ENCODE peak calls at places on chromosomes 1 and 21, in four cellular contexts. F is K562, P is HepG2, E is WTC11. N is an unnamed sample.

GRCh38 chr1:202571719-202572339 is 138.4 kb downstream of the SYT2 start:
- DNase-seq in P (peak; percentile 26), F (peak; percentile 63), E (peak; percentile 44), N (peak; percentile 63)

GRCh38 chr1:169326644-169327316 is 40.8 kb downstream of the NME7 start:
- DNase-seq in E (no peak), F (no peak), P (no peak), N (no peak)

GRCh38 chr1:23578311-23578996 is 19.2 kb upstream of the ID3 start:
- DNase-seq in F (no peak), E (no peak), P (no peak), N (no peak)

GRCh38 chr1:25253911-25254310 is 6.7 kb upstream of the RSRP1 start:
- DNase-seq in P (no peak), F (no peak), E (no peak), N (no peak)

GRCh38 chr1:60052634-60053033 is 20.9 kb downstream of the C1orf87 start:
- DNase-seq in F (no peak), E (no peak), P (no peak), N (no peak)

GRCh38 chr1:201319631-201320030 is 36.3 kb downstream of the PKP1 start:
- DNase-seq in E (no peak), F (no peak), P (no peak), N (no peak)

GRCh38 chr1:230113605-230114241 is 46.7 kb downstream of the GALNT2 start:
- DNase-seq in P (no peak), F (no peak), E (no peak), N (no peak)

GRCh38 chr1:40352126-40352525 is 21.4 kb upstream of the SMAP2 start:
- DNase-seq in F (no peak), E (no peak), P (no peak), N (no peak)

GRCh38 chr1:181504294-181505115 is 21.2 kb downstream of the CACNA1E start:
- DNase-seq in E (peak; percentile 52), P (peak; percentile 48), F (peak; percentile 65), N (peak; percentile 69)

GRCh38 chr1:215219372-215219771 is 136.8 kb downstream of the KCNK2 start:
- DNase-seq in F (no peak), E (no peak), P (no peak), N (no peak)

GRCh38 chr1:173294853-173295252 is 87.7 kb upstream of the TNFSF4 start:
- DNase-seq in F (no peak), E (no peak), P (no peak), N (no peak)

GRCh38 chr1:78650114-78650513 is 483 bp downstream of the IFI44 start:
- DNase-seq in P (no peak), E (no peak), F (no peak), N (no peak)

GRCh38 chr1:175801979-175802378 is 58.6 kb upstream of the TNR start:
- DNase-seq in P (no peak), E (no peak), F (no peak), N (no peak)

GRCh38 chr1:234649432-234650081 is 39.6 kb upstream of the IRF2BP2 start:
- DNase-seq in P (no peak), E (no peak), F (no peak), N (no peak)

GRCh38 chr1:218377143-218377660 is 32.1 kb downstream of the TGFB2 start:
- DNase-seq in F (peak; percentile 49), E (no peak), P (peak; percentile 77), N (no peak)

GRCh38 chr1:10561955-10562354 is 87.2 kb downstream of the PEX14 start:
- DNase-seq in F (no peak), P (no peak), E (peak; percentile 50), N (no peak)

GRCh38 chr1:183416850-183417690 is 1.1 kb downstream of the NMNAT2 start:
- DNase-seq in E (peak; percentile 88), P (no peak), F (no peak), N (peak; percentile 81)

GRCh38 chr1:62687903-62688686 is at the start of gene DOCK7:
- DNase-seq in E (peak; percentile 90), P (peak; percentile 48), F (peak; percentile 74), N (peak; percentile 91)

GRCh38 chr1:201732351-201732750 is 96.6 kb upstream of the IPO9 start:
- DNase-seq in E (no peak), P (no peak), F (no peak), N (no peak)

GRCh38 chr1:151273924-151274466 is 8.1 kb upstream of the ZNF687 start:
- DNase-seq in E (no peak), F (no peak), P (no peak), N (no peak)

GRCh38 chr1:72278461-72278860 is 3.9 kb downstream of the NEGR1 start:
- DNase-seq in E (no peak), F (no peak), P (no peak), N (no peak)

GRCh38 chr1:107963601-107964396 is 1.2 kb downstream of the VAV3 start:
- DNase-seq in P (no peak), E (peak; percentile 37), F (no peak), N (no peak)

GRCh38 chr1:17559618-17560419 is 20.3 kb downstream of the ARHGEF10L start:
- DNase-seq in F (no peak), E (no peak), P (no peak), N (no peak)

GRCh38 chr21:29148535-29148934 is 18.1 kb downstream of the MAP3K7CL start:
- DNase-seq in P (no peak), F (no peak), E (no peak), N (no peak)

GRCh38 chr1:114214016-114214415 is 60.3 kb upstream of the SYT6 start:
- DNase-seq in E (no peak), P (no peak), F (no peak), N (no peak)

GRCh38 chr1:148367596-148367995 is 115.5 kb downstream of the PPIAL4G start:
- DNase-seq in E (no peak), P (no peak), F (no peak), N (no peak)

GRCh38 chr21:45940621-45941337 is 40.8 kb upstream of the COL6A1 start:
- DNase-seq in F (no peak), E (no peak), P (no peak), N (no peak)

GRCh38 chr1:26031196-26031902 is 9.8 kb downstream of the EXTL1 start:
- DNase-seq in P (no peak), F (no peak), E (no peak), N (no peak)

GRCh38 chr1:9152535-9152934 is 23.6 kb upstream of the GPR157 start:
- DNase-seq in E (no peak), F (no peak), P (no peak), N (no peak)

GRCh38 chr1:234724517-234725176 is 114.7 kb upstream of the IRF2BP2 start:
- DNase-seq in P (no peak), E (no peak), F (peak; percentile 67), N (peak; percentile 70)

DNA sequence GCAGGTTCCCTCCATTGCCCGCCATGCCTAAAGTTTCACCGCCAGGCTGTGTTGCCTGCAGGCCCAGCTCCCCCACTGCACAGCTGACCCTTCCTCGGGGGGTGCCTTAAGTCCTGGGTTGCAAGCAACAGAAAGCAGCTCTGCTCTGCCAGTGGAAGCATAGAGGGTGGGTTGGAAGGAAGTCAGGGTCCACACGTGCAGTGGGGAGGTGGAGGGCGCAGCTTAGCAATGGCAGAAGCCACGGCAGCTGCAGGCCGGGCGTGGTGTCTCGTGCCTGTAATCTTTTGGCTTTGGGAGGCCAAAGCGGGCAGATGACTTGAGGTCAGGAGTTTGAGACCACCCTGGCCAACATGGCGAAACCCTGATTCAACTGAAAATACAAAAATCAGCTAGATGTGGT is 106.3 kb upstream of the TMEM51 start:
- DNase-seq in E (no peak), P (no peak), F (no peak), N (no peak)
- TF ChIP-seq ELF4 in E (no peak), P (no peak), F (no peak), N (no peak)

GRCh38 chr1:187037973-187038553 is 209.3 kb downstream of the PLA2G4A start:
- DNase-seq in E (no peak), F (no peak), P (no peak), N (no peak)
- TF ChIP-seq ELF4 in E (no peak), F (no peak), P (no peak), N (no peak)

GRCh38 chr1:29096255-29096896 is 27.3 kb downstream of the TMEM200B start:
- DNase-seq in P (no peak), E (no peak), F (no peak), N (no peak)
- TF ChIP-seq ELF4 in P (no peak), E (no peak), F (no peak), N (no peak)

GRCh38 chr1:155860939-155861496 is 1.7 kb downstream of the SYT11 start:
- DNase-seq in E (no peak), F (no peak), P (no peak), N (no peak)

GRCh38 chr1:155867766-155868165 is 8.4 kb downstream of the SYT11 start:
- DNase-seq in E (no peak), P (no peak), F (no peak), N (no peak)

GRCh38 chr1:155859234-155859829 is at the start of gene SYT11:
- DNase-seq in F (peak; percentile 97), P (peak; percentile 94), E (peak; percentile 94), N (peak; percentile 99)

GRCh38 chr1:155859881-155860841 is 794 bp downstream of the SYT11 start:
- DNase-seq in P (peak; percentile 18), F (peak; percentile 81), E (peak; percentile 73), N (no peak)

DNA sequence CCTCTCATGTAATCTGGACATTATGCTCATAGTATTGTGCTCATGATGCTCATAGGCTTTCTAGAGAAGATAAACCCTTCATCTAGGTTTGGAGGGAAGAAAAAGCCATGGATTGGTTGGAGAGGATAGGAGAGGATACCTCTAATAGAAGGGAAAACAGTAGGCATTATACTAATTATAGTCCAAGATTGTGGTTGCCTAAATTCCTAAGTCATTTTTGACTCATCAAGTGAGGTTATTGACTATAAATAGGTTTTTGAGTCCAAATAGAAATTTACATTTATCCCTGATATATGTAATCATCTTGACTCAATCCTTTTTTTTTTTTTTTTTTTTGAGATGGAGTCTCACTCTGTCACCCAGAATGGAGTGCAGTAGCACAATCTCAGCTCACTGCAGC is 5.0 kb downstream of the SYT11 start:
- DNase-seq in E (no peak), F (no peak), P (no peak), N (no peak)
- TF ChIP-seq ELF4 in E (no peak), F (no peak), P (no peak), N (no peak)